ENCODE peak calls at places on chromosomes 11 and 22, in four cellular contexts. X, O, Z and D are unnamed samples.

GRCh38 chr11:71446942-71447688 is 1.1 kb downstream of the DHCR7 start:
- DNase-seq in X (no peak), O (no peak), Z (peak), D (no peak)

GRCh38 chr11:64609436-64610047 is 18.5 kb downstream of the SLC22A12 start:
- DNase-seq in X (no peak), O (no peak), Z (no peak), D (no peak)

GRCh38 chr11:97742717-97743116 is 1278.0 kb upstream of the CNTN5 start:
- DNase-seq in X (no peak), O (no peak), Z (no peak), D (no peak)

GRCh38 chr22:37233751-37234631 is 10.1 kb downstream of the RAC2 start:
- DNase-seq in X (peak), O (peak), Z (no peak), D (no peak)

GRCh38 chr11:16080688-16081388 is 275.5 kb downstream of the SOX6 start:
- DNase-seq in X (no peak), O (no peak), Z (no peak), D (no peak)

GRCh38 chr11:132158091-132158490 is 787.7 kb downstream of the NTM start:
- DNase-seq in X (no peak), O (no peak), Z (no peak), D (no peak)

GRCh38 chr22:29306830-29307657 is 594 bp downstream of the GAS2L1 start:
- DNase-seq in X (peak), O (peak), Z (peak), D (peak)

GRCh38 chr22:41048791-41049717 is 43.3 kb upstream of the EP300 start:
- DNase-seq in X (peak), O (no peak), Z (peak), D (no peak)

GRCh38 chr11:123438191-123438627 is 8.1 kb downstream of the GRAMD1B start:
- DNase-seq in X (no peak), O (no peak), Z (no peak), D (no peak)

GRCh38 chr22:38086001-38086845 is 2.2 kb upstream of the SLC16A8 start:
- DNase-seq in X (no peak), O (no peak), Z (no peak), D (no peak)

GRCh38 chr22:44407404-44408226 is 90.4 kb downstream of the RTL6 start:
- DNase-seq in X (no peak), O (no peak), Z (no peak), D (no peak)
- TF ChIP-seq TAF1 in X (no peak), O (no peak), Z (no peak), D (no peak)

GRCh38 chr11:65903068-65903481 is 2.9 kb upstream of the FOSL1 start:
- DNase-seq in X (no peak), O (no peak), Z (peak), D (no peak)
- TF ChIP-seq POLR2AphosphoS5 in X (no peak), O (no peak), Z (no peak), D (no peak)

DNA sequence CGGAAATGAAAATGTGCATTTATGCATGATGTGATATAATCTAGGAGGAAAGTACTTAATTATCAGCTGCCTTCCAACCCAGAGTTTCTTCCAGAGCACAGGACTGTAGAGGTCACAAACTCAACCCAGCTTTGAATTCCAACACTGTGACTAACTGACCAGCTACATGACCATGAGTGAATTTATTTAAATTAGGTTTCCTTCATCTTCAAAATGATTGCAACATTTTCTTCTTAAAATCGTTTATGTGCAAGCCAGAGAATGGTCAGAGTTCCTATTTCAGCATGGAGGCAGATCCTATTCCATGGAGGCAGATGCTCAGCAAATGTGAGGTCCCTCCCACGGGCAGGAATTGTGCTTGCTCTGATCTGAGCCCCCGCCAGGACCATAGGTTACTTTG is 42.4 kb downstream of the OSBP start:
- DNase-seq in X (no peak), O (no peak), Z (no peak), D (no peak)
- TF ChIP-seq TAF1 in X (no peak), O (no peak), Z (no peak), D (no peak)

GRCh38 chr22:20206709-20207215 is 55.9 kb upstream of the CCDC188 start:
- DNase-seq in X (no peak), O (no peak), Z (no peak), D (no peak)

GRCh38 chr22:20205464-20205963 is 54.7 kb upstream of the CCDC188 start:
- DNase-seq in X (no peak), O (no peak), Z (no peak), D (no peak)

GRCh38 chr22:20204821-20205220 is 54.0 kb upstream of the CCDC188 start:
- DNase-seq in X (no peak), O (no peak), Z (no peak), D (no peak)

GRCh38 chr22:20207277-20208025 is 56.6 kb upstream of the CCDC188 start:
- DNase-seq in X (no peak), O (no peak), Z (no peak), D (no peak)

GRCh38 chr22:20205964-20206708 is 55.3 kb upstream of the CCDC188 start:
- DNase-seq in X (no peak), O (peak), Z (peak), D (peak)
- TF ChIP-seq POLR2AphosphoS5 in X (no peak), O (no peak), Z (no peak), D (no peak)

GRCh38 chr11:126007263-126007662 is 55.4 kb downstream of the CDON start:
- DNase-seq in X (peak), O (no peak), Z (peak), D (no peak)

GRCh38 chr11:126006068-126006467 is 56.6 kb downstream of the CDON start:
- DNase-seq in X (no peak), O (no peak), Z (no peak), D (no peak)

GRCh38 chr11:126008956-126009355 is 53.7 kb downstream of the CDON start:
- DNase-seq in X (no peak), O (no peak), Z (no peak), D (no peak)

GRCh38 chr11:126012852-126013251 is 49.8 kb downstream of the CDON start:
- DNase-seq in X (no peak), O (no peak), Z (no peak), D (no peak)

GRCh38 chr11:126011220-126011619 is 51.4 kb downstream of the CDON start:
- DNase-seq in X (peak), O (no peak), Z (no peak), D (no peak)
- TF ChIP-seq TAF1 in X (no peak), O (no peak), Z (no peak), D (no peak)

DNA sequence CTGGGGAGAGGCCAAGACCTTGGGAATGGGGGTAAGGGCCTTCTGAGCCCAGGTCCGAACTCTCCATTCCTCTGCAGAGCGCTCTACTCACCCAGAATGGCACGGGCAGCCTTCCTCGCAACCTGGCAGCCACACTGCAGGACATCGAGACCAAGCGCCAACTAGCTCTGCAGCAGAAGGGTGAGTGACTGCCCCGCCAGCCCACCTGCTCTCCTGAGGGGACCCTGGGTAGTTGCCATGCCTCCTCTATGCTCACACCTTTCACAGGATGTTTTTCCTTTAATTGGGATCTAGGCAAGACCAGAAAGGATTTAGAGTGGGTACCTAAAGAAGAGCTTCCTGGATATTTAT is 35.5 kb downstream of the TREH start:
- DNase-seq in X (no peak), O (no peak), Z (no peak), D (no peak)
- TF ChIP-seq POLR2AphosphoS5 in X (no peak), O (no peak), Z (no peak), D (no peak)

GRCh38 chr22:50699001-50699753 is 26.6 kb downstream of the SHANK3 start:
- DNase-seq in X (no peak), O (no peak), Z (no peak), D (no peak)
- TF ChIP-seq TAF1 in X (no peak), O (no peak), Z (no peak), D (no peak)

GRCh38 chr11:2390871-2391662 is 9.5 kb upstream of the TSSC4 start:
- DNase-seq in X (no peak), O (no peak), Z (no peak), D (no peak)
- TF ChIP-seq POLR2AphosphoS5 in X (no peak), O (no peak), Z (no peak), D (no peak)

GRCh38 chr11:81892770-81893635 is 840.7 kb downstream of the FAM181B start:
- DNase-seq in X (no peak), O (no peak), Z (no peak), D (no peak)

GRCh38 chr11:81886406-81887075 is 847.1 kb downstream of the FAM181B start:
- DNase-seq in X (no peak), O (no peak), Z (no peak), D (no peak)

GRCh38 chr11:81887671-81888070 is 846.0 kb downstream of the FAM181B start:
- DNase-seq in X (no peak), O (no peak), Z (no peak), D (no peak)

DNA sequence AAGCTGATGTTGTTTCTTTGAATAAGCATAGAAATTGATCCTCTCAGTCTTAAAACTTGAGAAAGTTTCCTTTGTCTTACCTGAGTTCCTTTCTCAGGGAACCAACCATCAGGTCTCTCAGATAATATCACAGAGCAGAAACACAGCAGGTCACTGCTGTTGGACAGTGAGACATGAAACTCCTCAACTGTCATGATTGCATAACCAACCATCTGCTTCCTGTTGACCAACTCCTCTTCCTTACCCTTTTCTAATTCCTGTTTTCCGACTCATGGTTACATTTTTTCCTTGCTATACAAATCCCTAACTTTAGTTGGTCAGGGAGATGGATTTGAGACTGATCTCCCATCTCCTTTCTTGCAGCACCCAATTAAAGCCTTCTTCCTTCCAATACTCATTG is 845.3 kb downstream of the FAM181B start:
- DNase-seq in X (no peak), O (no peak), Z (no peak), D (no peak)
- TF ChIP-seq TAF1 in X (no peak), O (no peak), Z (no peak), D (no peak)